ENCODE peak calls at places on chromosomes 11 and 22, in five cellular contexts. One of them, this sample, is unnamed.

GRCh38 chr22:30033891-30034290 is 46.4 kb upstream of the HORMAD2 start:
- DNase-seq in neural progenitor cell: no peak
- DNase-seq in Peyer's patch: no peak
- DNase-seq in endothelial cell: no peak
- DNase-seq in AG04449: no peak
- DNase-seq in this sample: no peak

GRCh38 chr22:47374901-47375575 is 612.6 kb downstream of the TBC1D22A start:
- DNase-seq in Peyer's patch: peak; percentile 40
- DNase-seq in endothelial cell: no peak
- DNase-seq in neural progenitor cell: no peak
- DNase-seq in AG04449: no peak
- DNase-seq in this sample: no peak

GRCh38 chr11:3911908-3912505 is 56.5 kb downstream of the STIM1 start:
- DNase-seq in neural progenitor cell: no peak
- DNase-seq in endothelial cell: no peak
- DNase-seq in Peyer's patch: no peak
- DNase-seq in AG04449: no peak
- DNase-seq in this sample: no peak

GRCh38 chr11:5004429-5005274 is 10.0 kb downstream of the OR51L1 start:
- DNase-seq in neural progenitor cell: peak; percentile 71
- DNase-seq in AG04449: peak; percentile 5
- DNase-seq in endothelial cell: peak; percentile 66
- DNase-seq in Peyer's patch: peak; percentile 53
- DNase-seq in this sample: no peak

GRCh38 chr11:59939482-59939881 is 1.2 kb downstream of the OOSP1 start:
- DNase-seq in endothelial cell: no peak
- DNase-seq in Peyer's patch: no peak
- DNase-seq in AG04449: no peak
- DNase-seq in neural progenitor cell: no peak
- DNase-seq in this sample: no peak

GRCh38 chr22:26429458-26430238 is 588 bp downstream of the ASPHD2 start:
- DNase-seq in neural progenitor cell: no peak
- DNase-seq in AG04449: no peak
- DNase-seq in endothelial cell: no peak
- DNase-seq in Peyer's patch: peak; percentile 52
- DNase-seq in this sample: no peak

GRCh38 chr11:67436459-67437081 is 912 bp downstream of the PTPRCAP start:
- DNase-seq in endothelial cell: no peak
- DNase-seq in Peyer's patch: peak; percentile 89
- DNase-seq in neural progenitor cell: no peak
- DNase-seq in AG04449: no peak
- DNase-seq in this sample: no peak

GRCh38 chr11:119460582-119460981 is 37.6 kb upstream of the THY1 start:
- DNase-seq in endothelial cell: no peak
- DNase-seq in neural progenitor cell: no peak
- DNase-seq in AG04449: peak; percentile 88
- DNase-seq in Peyer's patch: no peak
- DNase-seq in this sample: no peak

GRCh38 chr11:66316849-66317251 is at the start of gene CD248:
- DNase-seq in Peyer's patch: peak; percentile 60
- DNase-seq in AG04449: no peak
- DNase-seq in endothelial cell: peak; percentile 37
- DNase-seq in neural progenitor cell: peak; percentile 68
- DNase-seq in this sample: no peak

GRCh38 chr11:14860511-14860910 is 31.5 kb downstream of the CYP2R1 start:
- DNase-seq in AG04449: no peak
- DNase-seq in Peyer's patch: no peak
- DNase-seq in endothelial cell: no peak
- DNase-seq in neural progenitor cell: no peak
- DNase-seq in this sample: no peak
- TF ChIP-seq CTCF in AG04449: no peak
- TF ChIP-seq CTCF in Peyer's patch: no peak
- TF ChIP-seq CTCF in endothelial cell: no peak
- TF ChIP-seq CTCF in neural progenitor cell: no peak
- TF ChIP-seq CTCF in this sample: no peak

GRCh38 chr11:94544832-94545640 is 1.3 kb downstream of the FUT4 start:
- DNase-seq in endothelial cell: no peak
- DNase-seq in neural progenitor cell: peak; percentile 13
- DNase-seq in AG04449: no peak
- DNase-seq in Peyer's patch: peak; percentile 70
- DNase-seq in this sample: no peak

GRCh38 chr11:94544582-94544831 is 786 bp downstream of the FUT4 start:
- DNase-seq in Peyer's patch: no peak
- DNase-seq in neural progenitor cell: no peak
- DNase-seq in endothelial cell: peak; percentile 26
- DNase-seq in AG04449: no peak
- DNase-seq in this sample: no peak

GRCh38 chr11:94545641-94546470 is 2.1 kb downstream of the FUT4 start:
- DNase-seq in neural progenitor cell: no peak
- DNase-seq in Peyer's patch: no peak
- DNase-seq in AG04449: no peak
- DNase-seq in endothelial cell: no peak
- DNase-seq in this sample: no peak

GRCh38 chr11:94546886-94547285 is 3.2 kb downstream of the FUT4 start:
- DNase-seq in neural progenitor cell: no peak
- DNase-seq in Peyer's patch: peak; percentile 67
- DNase-seq in endothelial cell: no peak
- DNase-seq in AG04449: no peak
- DNase-seq in this sample: no peak

DNA sequence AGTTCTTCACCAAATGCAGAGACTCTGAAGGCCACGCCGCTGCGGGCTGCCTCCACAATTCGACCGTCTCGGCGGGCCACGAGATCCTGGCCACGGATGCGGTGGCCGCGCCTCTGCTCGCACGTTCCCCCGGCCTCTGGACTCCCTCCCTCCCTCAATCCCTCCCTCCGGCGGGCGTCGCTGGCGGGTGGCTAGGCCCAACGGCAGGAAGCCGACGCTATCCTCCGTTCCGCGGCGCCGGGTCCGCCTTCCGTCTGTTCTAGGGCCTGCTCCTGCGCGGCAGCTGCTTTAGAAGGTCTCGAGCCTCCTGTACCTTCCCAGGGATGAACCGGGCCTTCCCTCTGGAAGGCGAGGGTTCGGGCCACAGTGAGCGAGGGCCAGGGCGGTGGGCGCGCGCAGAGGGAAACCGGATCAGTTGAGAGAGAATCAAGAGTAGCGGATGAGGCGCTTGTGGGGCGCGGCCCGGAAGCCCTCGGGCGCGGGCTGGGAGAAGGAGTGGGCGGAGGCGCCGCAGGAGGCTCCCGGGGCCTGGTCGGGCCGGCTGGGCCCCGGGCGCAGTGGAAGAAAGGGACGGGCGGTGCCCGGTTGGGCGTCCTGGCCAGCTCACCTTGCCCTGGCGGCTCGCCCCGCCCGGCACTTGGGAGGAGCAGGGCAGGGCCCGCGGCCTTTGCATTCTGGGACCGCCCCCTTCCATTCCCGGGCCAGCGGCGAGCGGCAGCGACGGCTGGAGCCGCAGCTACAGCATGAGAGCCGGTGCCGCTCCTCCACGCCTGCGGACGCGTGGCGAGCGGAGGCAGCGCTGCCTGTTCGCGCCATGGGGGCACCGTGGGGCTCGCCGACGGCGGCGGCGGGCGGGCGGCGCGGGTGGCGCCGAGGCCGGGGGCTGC is at the start of gene FUT4:
- DNase-seq in neural progenitor cell: peak; percentile 94
- DNase-seq in AG04449: no peak
- DNase-seq in Peyer's patch: peak; percentile 93
- DNase-seq in endothelial cell: peak; percentile 76
- DNase-seq in this sample: no peak
- TF ChIP-seq CTCF in neural progenitor cell: no peak
- TF ChIP-seq CTCF in AG04449: peak; percentile 22
- TF ChIP-seq CTCF in Peyer's patch: no peak
- TF ChIP-seq CTCF in endothelial cell: no peak
- TF ChIP-seq CTCF in this sample: no peak

GRCh38 chr11:122108192-122108799 is 7.7 kb downstream of the BLID start:
- DNase-seq in Peyer's patch: no peak
- DNase-seq in endothelial cell: peak; percentile 54
- DNase-seq in neural progenitor cell: peak; percentile 71
- DNase-seq in AG04449: no peak
- DNase-seq in this sample: peak; percentile 12
- TF ChIP-seq CTCF in Peyer's patch: no peak
- TF ChIP-seq CTCF in endothelial cell: peak; percentile 65
- TF ChIP-seq CTCF in neural progenitor cell: peak; percentile 88
- TF ChIP-seq CTCF in AG04449: peak; percentile 46
- TF ChIP-seq CTCF in this sample: peak; percentile 95

DNA sequence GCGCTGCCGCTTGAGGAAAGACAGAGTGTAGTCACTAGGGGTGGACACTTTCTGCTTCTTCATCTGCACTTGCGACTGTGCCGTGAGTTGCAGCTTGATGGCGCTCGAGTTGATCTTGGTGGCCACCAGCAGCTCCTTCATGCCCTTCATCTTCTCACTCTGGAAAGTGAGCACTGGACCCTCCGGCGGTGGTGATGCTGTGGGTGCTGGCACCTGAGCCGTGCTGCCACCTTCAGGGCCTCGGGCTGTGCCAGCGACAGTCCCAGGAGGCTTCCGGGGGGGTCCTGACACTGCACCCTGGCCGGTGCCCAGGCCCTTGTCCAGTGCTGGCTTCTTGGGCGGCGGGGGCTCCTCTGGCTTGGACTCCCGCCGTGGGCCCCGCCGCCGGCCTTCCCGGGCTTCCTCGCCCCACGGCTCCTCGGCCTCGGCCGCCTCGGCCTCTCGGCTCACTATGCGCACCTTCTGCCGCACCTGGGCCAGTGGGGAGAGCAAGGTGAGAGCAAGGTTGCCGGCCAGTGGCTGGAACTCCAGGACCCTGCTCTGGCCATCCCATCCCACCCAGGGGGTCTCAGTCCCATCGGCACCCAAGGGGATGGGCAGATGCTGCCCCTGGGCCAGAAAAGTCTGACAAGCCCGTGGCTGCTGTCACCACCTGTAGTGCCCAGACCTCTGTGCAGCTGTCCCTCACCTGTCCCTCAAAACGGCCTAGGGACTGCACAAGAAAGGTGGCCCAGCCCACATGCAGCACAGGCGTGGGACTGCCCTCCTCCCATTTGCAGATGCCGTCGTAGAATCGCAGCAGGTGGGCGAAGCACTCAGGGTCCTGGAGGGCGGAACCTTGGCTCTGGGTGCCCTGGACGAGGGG is 1.6 kb upstream of the MAP4K2 start:
- DNase-seq in AG04449: no peak
- DNase-seq in endothelial cell: no peak
- DNase-seq in Peyer's patch: no peak
- DNase-seq in neural progenitor cell: peak; percentile 41
- DNase-seq in this sample: no peak
- TF ChIP-seq CTCF in AG04449: no peak
- TF ChIP-seq CTCF in endothelial cell: no peak
- TF ChIP-seq CTCF in Peyer's patch: no peak
- TF ChIP-seq CTCF in neural progenitor cell: peak; percentile 20
- TF ChIP-seq CTCF in this sample: no peak

GRCh38 chr22:41947181-41948080 is 479 bp upstream of the CENPM start:
- DNase-seq in neural progenitor cell: no peak
- DNase-seq in endothelial cell: no peak
- DNase-seq in Peyer's patch: no peak
- DNase-seq in AG04449: no peak
- DNase-seq in this sample: no peak

GRCh38 chr22:41943661-41944209 is 3.2 kb downstream of the CENPM start:
- DNase-seq in AG04449: no peak
- DNase-seq in Peyer's patch: no peak
- DNase-seq in endothelial cell: no peak
- DNase-seq in neural progenitor cell: no peak
- DNase-seq in this sample: no peak

GRCh38 chr22:41949297-41949965 is 2.5 kb upstream of the CENPM start:
- DNase-seq in endothelial cell: no peak
- DNase-seq in neural progenitor cell: no peak
- DNase-seq in AG04449: no peak
- DNase-seq in Peyer's patch: no peak
- DNase-seq in this sample: no peak

GRCh38 chr22:41948142-41948541 is 1.2 kb upstream of the CENPM start:
- DNase-seq in Peyer's patch: no peak
- DNase-seq in endothelial cell: no peak
- DNase-seq in neural progenitor cell: no peak
- DNase-seq in AG04449: no peak
- DNase-seq in this sample: no peak

GRCh38 chr22:41946360-41947180 is at the start of gene CENPM:
- DNase-seq in endothelial cell: peak; percentile 94
- DNase-seq in neural progenitor cell: peak; percentile 97
- DNase-seq in AG04449: no peak
- DNase-seq in Peyer's patch: peak; percentile 95
- DNase-seq in this sample: no peak
- TF ChIP-seq CTCF in endothelial cell: peak; percentile 16
- TF ChIP-seq CTCF in neural progenitor cell: peak; percentile 18
- TF ChIP-seq CTCF in AG04449: peak; percentile 32
- TF ChIP-seq CTCF in Peyer's patch: no peak
- TF ChIP-seq CTCF in this sample: peak; percentile 38

GRCh38 chr11:2827256-2827655 is 58.3 kb downstream of the CDKN1C start:
- DNase-seq in neural progenitor cell: no peak
- DNase-seq in endothelial cell: no peak
- DNase-seq in Peyer's patch: no peak
- DNase-seq in AG04449: no peak
- DNase-seq in this sample: no peak

GRCh38 chr11:2824851-2825250 is 60.7 kb downstream of the CDKN1C start:
- DNase-seq in neural progenitor cell: no peak
- DNase-seq in Peyer's patch: no peak
- DNase-seq in AG04449: no peak
- DNase-seq in endothelial cell: no peak
- DNase-seq in this sample: no peak

GRCh38 chr11:2825886-2826678 is 59.5 kb downstream of the CDKN1C start:
- DNase-seq in Peyer's patch: peak; percentile 71
- DNase-seq in AG04449: peak; percentile 90
- DNase-seq in neural progenitor cell: peak; percentile 47
- DNase-seq in endothelial cell: no peak
- DNase-seq in this sample: peak; percentile 33

GRCh38 chr11:2826679-2827056 is 58.9 kb downstream of the CDKN1C start:
- DNase-seq in Peyer's patch: no peak
- DNase-seq in neural progenitor cell: no peak
- DNase-seq in AG04449: no peak
- DNase-seq in endothelial cell: no peak
- DNase-seq in this sample: no peak

GRCh38 chr11:2825261-2825885 is 60.2 kb downstream of the CDKN1C start:
- DNase-seq in Peyer's patch: peak; percentile 78
- DNase-seq in AG04449: peak; percentile 61
- DNase-seq in neural progenitor cell: no peak
- DNase-seq in endothelial cell: no peak
- DNase-seq in this sample: no peak
- TF ChIP-seq CTCF in Peyer's patch: no peak
- TF ChIP-seq CTCF in AG04449: peak; percentile 24
- TF ChIP-seq CTCF in neural progenitor cell: no peak
- TF ChIP-seq CTCF in endothelial cell: no peak
- TF ChIP-seq CTCF in this sample: no peak

GRCh38 chr11:103257360-103257759 is 148.1 kb downstream of the DYNC2H1 start:
- DNase-seq in Peyer's patch: no peak
- DNase-seq in AG04449: no peak
- DNase-seq in endothelial cell: no peak
- DNase-seq in neural progenitor cell: peak; percentile 14
- DNase-seq in this sample: no peak
- TF ChIP-seq CTCF in Peyer's patch: no peak
- TF ChIP-seq CTCF in AG04449: peak; percentile 22
- TF ChIP-seq CTCF in endothelial cell: no peak
- TF ChIP-seq CTCF in neural progenitor cell: peak; percentile 48
- TF ChIP-seq CTCF in this sample: peak; percentile 53

This sample was measured in epithelial cell of proximal tubule.